ENCODE peak calls at places on chromosomes 1 and 21, in ten cellular contexts. X is sigmoid colon, T is K562, E is H1, I is esophagus muscularis mucosa, U is suprapubic skin, D is SK-N-SH, M is stomach, G is ovary, P is transverse colon. O is an unnamed sample.
A peak's percentile ranks its signal among the peaks of the same experiment; 100 is the strongest.

GRCh38 chr1:176880954-176881595 is 283.4 kb downstream of the ASTN1 start:
- DNase-seq in U (no peak), M (peak; percentile 76), E (peak; percentile 64), G (peak; percentile 54), P (peak; percentile 66), D (peak; percentile 75), T (peak; percentile 91), I (no peak), X (peak; percentile 81), O (peak; percentile 66)

GRCh38 chr1:23194119-23194984 is 22.9 kb downstream of the HTR1D start:
- DNase-seq in X (no peak), T (no peak), U (no peak), E (no peak), I (no peak), M (no peak), G (no peak), D (no peak), P (no peak), O (peak; percentile 88)

GRCh38 chr1:73761559-73761958 is 436.4 kb downstream of the LRRIQ3 start:
- DNase-seq in M (no peak), T (no peak), X (no peak), E (no peak), U (no peak), P (no peak), I (no peak), G (no peak), D (no peak), O (peak; percentile 9)

GRCh38 chr1:111222308-111223125 is 5.0 kb upstream of the CHI3L2 start:
- DNase-seq in M (peak; percentile 86), I (no peak), P (peak; percentile 86), G (peak; percentile 59), T (peak; percentile 92), X (peak; percentile 83), D (peak; percentile 85), E (peak; percentile 46), U (peak; percentile 90), O (peak; percentile 58)

GRCh38 chr1:8858888-8859706 is 19.4 kb downstream of the ENO1 start:
- DNase-seq in D (peak; percentile 53), E (no peak), T (peak; percentile 51), U (no peak), P (no peak), M (peak; percentile 43), X (no peak), I (no peak), G (no peak), O (peak; percentile 72)

GRCh38 chr1:169240449-169241242 is 127.0 kb downstream of the NME7 start:
- DNase-seq in T (no peak), X (no peak), D (no peak), U (no peak), G (no peak), I (no peak), P (no peak), M (no peak), E (no peak), O (no peak)

GRCh38 chr21:43902441-43902840 is 37.4 kb downstream of the AGPAT3 start:
- DNase-seq in G (no peak), U (peak; percentile 72), M (no peak), D (no peak), I (no peak), P (no peak), E (no peak), X (peak; percentile 38), T (no peak), O (no peak)

GRCh38 chr1:201251851-201252430 is 31.4 kb upstream of the PKP1 start:
- DNase-seq in P (no peak), E (no peak), T (no peak), X (no peak), G (no peak), I (peak; percentile 75), D (no peak), U (peak; percentile 72), M (no peak), O (no peak)

GRCh38 chr1:51569284-51570062 is 47.4 kb upstream of the OSBPL9 start:
- DNase-seq in G (no peak), X (no peak), U (no peak), M (peak; percentile 40), T (peak; percentile 52), P (peak; percentile 17), D (no peak), I (no peak), E (peak; percentile 44), O (peak; percentile 51)

GRCh38 chr1:37515185-37516034 is 844 bp upstream of the MEAF6 start:
- DNase-seq in P (no peak), T (no peak), U (no peak), E (no peak), M (no peak), D (no peak), X (peak; percentile 20), G (no peak), I (no peak), O (no peak)

GRCh38 chr1:44559361-44559760 is 114.9 kb downstream of the TMEM53 start:
- DNase-seq in T (no peak), U (no peak), M (no peak), I (no peak), P (no peak), G (no peak), X (no peak), D (no peak), E (no peak), O (no peak)

GRCh38 chr1:58762806-58763205 is 21.0 kb downstream of the JUN start:
- DNase-seq in P (no peak), I (no peak), U (no peak), D (no peak), E (no peak), T (no peak), X (no peak), G (no peak), M (no peak), O (no peak)

GRCh38 chr1:234231061-234231892 is 142.0 kb upstream of the COA6 start:
- DNase-seq in P (no peak), M (no peak), T (peak; percentile 54), D (no peak), E (no peak), G (no peak), U (no peak), I (no peak), X (no peak), O (no peak)

DNA sequence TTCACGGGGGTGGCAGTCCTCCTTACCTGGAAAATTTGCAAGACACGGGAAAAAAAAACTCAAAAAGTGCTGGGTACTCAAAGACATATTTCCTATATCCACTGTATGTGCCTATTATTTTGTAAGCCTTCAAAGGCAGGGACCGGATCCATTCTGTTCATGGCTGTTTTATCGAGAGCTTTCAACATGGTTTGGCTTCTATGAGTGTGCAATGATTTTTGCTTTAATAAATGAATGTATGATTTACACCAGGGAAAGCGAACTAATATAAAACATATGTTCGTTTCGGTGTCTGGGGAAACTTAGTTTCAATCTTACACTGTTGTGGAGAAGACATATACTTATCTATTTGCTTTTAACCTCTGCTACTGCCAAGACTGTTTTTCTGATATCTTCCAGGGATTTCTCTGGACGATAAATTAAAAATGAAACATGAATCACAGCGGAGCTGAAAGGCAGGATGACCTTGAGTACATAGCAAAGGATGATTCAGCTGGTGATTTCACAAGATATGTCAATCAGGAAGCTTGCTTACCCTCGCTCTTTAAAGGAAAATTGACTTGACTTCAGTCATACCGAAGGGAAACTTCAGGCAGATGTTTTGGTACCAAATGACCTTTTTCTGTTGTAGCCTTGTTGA is 14.7 kb upstream of the CYYR1 start:
- DNase-seq in U (no peak), G (no peak), E (no peak), I (no peak), X (no peak), P (no peak), D (peak; percentile 47), M (no peak), T (no peak), O (peak; percentile 31)
- TF ChIP-seq EP300 in U (no peak), G (no peak), E (no peak), I (no peak), X (no peak), P (no peak), D (peak; percentile 91), M (no peak), T (no peak), O (no peak)

DNA sequence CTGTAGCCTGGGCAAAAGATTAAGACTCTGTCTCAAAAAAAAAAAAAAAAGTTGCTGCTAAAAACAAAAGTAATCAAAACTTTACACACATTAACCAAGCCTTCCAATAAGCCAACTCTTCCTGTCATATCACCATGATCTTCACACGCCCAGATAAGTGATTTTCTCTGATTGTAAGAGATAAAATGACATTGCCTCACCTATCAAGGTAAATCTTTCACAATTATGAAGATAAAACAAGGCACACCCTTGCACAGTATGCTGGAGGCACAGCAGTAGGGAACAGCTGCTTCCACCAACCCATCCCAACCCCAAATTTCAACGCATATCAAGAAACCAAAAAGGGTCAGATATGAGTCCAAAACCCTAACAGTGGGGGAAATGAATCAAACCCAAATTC is 8.8 kb upstream of the TIAM1 start:
- DNase-seq in P (no peak), D (no peak), M (no peak), G (no peak), U (no peak), T (no peak), E (no peak), I (no peak), X (no peak), O (no peak)
- TF ChIP-seq EP300 in P (no peak), D (no peak), M (no peak), G (no peak), U (no peak), T (no peak), E (no peak), I (no peak), X (no peak), O (no peak)

DNA sequence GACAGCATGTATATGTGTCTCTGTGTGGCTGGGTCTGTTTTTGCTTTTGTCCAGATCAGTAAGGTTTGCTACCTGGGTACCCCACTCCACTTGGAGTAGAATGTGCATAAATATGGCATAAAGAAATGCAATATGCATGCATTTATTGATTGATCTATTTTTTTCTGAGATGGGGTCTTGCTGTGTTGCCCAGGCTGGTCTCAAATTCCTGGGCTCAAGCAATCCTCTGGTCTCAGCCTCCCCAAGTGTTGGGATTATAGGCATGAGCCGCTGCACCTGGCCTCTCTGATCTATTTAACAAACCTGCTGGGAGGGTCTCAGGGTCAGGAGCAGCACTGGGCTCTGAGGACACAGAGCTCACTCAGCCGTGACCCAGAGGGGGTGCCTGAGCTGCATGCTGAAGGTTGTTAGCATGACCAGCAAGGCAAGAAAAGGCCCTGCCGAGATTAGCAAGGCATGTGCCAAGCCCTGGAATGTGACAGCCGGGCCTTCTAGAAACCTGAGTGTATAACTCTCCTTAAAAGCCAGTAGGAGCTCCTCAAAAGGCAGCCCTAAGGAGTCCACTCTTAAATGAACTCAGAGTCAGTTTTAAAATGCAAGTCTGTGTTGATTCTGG is 22.5 kb downstream of the PCSK9 start:
- DNase-seq in E (no peak), U (no peak), P (no peak), T (no peak), M (no peak), D (no peak), G (no peak), X (no peak), I (no peak), O (no peak)
- TF ChIP-seq EP300 in E (no peak), U (no peak), P (no peak), T (no peak), M (no peak), D (no peak), G (no peak), X (no peak), I (no peak), O (no peak)

GRCh38 chr1:149848340-149848771 is 51.0 kb upstream of the BOLA1 start:
- DNase-seq in D (no peak), E (no peak), U (no peak), I (no peak), X (no peak), T (no peak), P (no peak), G (no peak), M (no peak), O (no peak)
- TF ChIP-seq EP300 in D (no peak), E (no peak), U (no peak), I (no peak), X (no peak), T (no peak), P (no peak), G (no peak), M (no peak), O (no peak)

GRCh38 chr1:24201941-24202440 is 14.9 kb upstream of the IFNLR1 start:
- DNase-seq in T (peak; percentile 70), E (peak; percentile 56), D (peak; percentile 77), G (peak; percentile 34), P (peak; percentile 94), M (peak; percentile 90), I (peak; percentile 97), X (peak; percentile 92), U (peak; percentile 95), O (peak; percentile 62)
- TF ChIP-seq EP300 in T (no peak), E (no peak), D (no peak), G (no peak), P (no peak), M (no peak), I (no peak), X (no peak), U (no peak), O (no peak)

O was measured in A549.